ENCODE peak calls at places on chromosomes 7 and 10, in six cellular contexts. P is GM12865; T is dorsolateral prefrontal cortex; U is cardiac muscle cell; G is H1; A is CD8-positive, alpha-beta T cell. M is an unnamed sample.

GRCh38 chr10:35089641-35090161 is 440 bp downstream of the CUL2 start:
- DNase-seq in P (peak; percentile 58), T (no peak), U (peak; percentile 39), G (no peak), A (no peak), M (no peak)

GRCh38 chr10:43047288-43047970 is 29.4 kb upstream of the RET start:
- DNase-seq in P (no peak), T (peak; percentile 29), U (no peak), G (no peak), A (no peak), M (no peak)

GRCh38 chr10:64089648-64090047 is 568.4 kb downstream of the REEP3 start:
- DNase-seq in P (no peak), T (no peak), U (no peak), G (no peak), A (no peak), M (no peak)

GRCh38 chr10:113041841-113042745 is 92.0 kb downstream of the TCF7L2 start:
- DNase-seq in P (no peak), T (no peak), U (no peak), G (no peak), A (no peak), M (no peak)

GRCh38 chr7:6589151-6589828 is 531 bp upstream of the INTS15 start:
- DNase-seq in P (no peak), T (no peak), U (no peak), G (no peak), A (no peak), M (no peak)

GRCh38 chr10:101336382-101336781 is 17.6 kb upstream of the BTRC start:
- DNase-seq in P (no peak), T (no peak), U (no peak), G (no peak), A (no peak), M (no peak)

GRCh38 chr10:120437541-120437940 is 19.5 kb upstream of the PLPP4 start:
- DNase-seq in P (no peak), T (no peak), U (no peak), G (no peak), A (no peak), M (no peak)

GRCh38 chr7:113582471-113582870 is 336.3 kb downstream of the PPP1R3A start:
- DNase-seq in P (no peak), T (no peak), U (no peak), G (no peak), A (no peak), M (no peak)

GRCh38 chr7:105594034-105594433 is 12.7 kb upstream of the EFCAB10 start:
- DNase-seq in P (peak; percentile 43), T (no peak), U (no peak), G (peak; percentile 42), A (no peak), M (no peak)

GRCh38 chr7:155300641-155301452 is 3.2 kb downstream of the INSIG1 start:
- DNase-seq in P (no peak), T (no peak), U (no peak), G (no peak), A (no peak), M (no peak)

GRCh38 chr7:116653204-116653603 is 18.8 kb upstream of the MET start:
- DNase-seq in P (no peak), T (no peak), U (no peak), G (no peak), A (no peak), M (no peak)

GRCh38 chr7:88105231-88105630 is 114.6 kb downstream of the SRI start:
- DNase-seq in P (no peak), T (no peak), U (no peak), G (no peak), A (no peak), M (no peak)

GRCh38 chr10:87960230-87960629 is 96.8 kb downstream of the PTEN start:
- DNase-seq in P (no peak), T (no peak), U (no peak), G (no peak), A (no peak), M (no peak)

GRCh38 chr7:22666732-22667131 is 60.3 kb upstream of the IL6 start:
- DNase-seq in P (no peak), T (no peak), U (no peak), G (no peak), A (no peak), M (no peak)

GRCh38 chr7:44122529-44122928 is 819 bp downstream of the POLD2 start:
- DNase-seq in P (no peak), T (no peak), U (no peak), G (no peak), A (no peak), M (no peak)

GRCh38 chr7:139416405-139416804 is 56.7 kb downstream of the LUC7L2 start:
- DNase-seq in P (no peak), T (no peak), U (no peak), G (no peak), A (no peak), M (no peak)

GRCh38 chr7:139004321-139005075 is 23.3 kb upstream of the KIAA1549 start:
- DNase-seq in P (no peak), T (no peak), U (no peak), G (peak; percentile 22), A (no peak), M (no peak)

GRCh38 chr7:46811529-46811928 is 770.4 kb downstream of the TNS3 start:
- DNase-seq in P (no peak), T (no peak), U (no peak), G (no peak), A (no peak), M (no peak)

DNA sequence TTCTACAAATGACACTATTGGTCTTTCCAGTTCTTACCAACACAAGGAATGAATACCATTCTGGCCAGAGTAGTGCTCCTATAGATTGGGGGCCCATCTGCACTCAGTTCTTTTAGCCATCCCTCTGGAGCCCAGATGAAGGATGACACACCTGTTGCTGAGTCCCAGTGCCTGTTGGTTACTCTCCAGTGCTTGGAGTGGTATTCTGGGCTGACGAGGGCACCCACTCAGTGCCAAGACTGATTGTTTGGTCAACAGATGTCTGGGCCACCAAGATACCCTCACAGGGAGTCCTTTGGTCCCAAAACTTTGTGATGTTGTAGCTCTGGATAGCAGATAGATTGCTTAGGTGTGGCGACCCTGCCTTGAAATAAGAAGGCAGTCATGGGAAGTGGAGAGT is 23.7 kb upstream of the ITGA8 start:
- DNase-seq in P (no peak), T (no peak), U (no peak), G (no peak), A (no peak), M (no peak)
- TF ChIP-seq CTCF in P (no peak), T (no peak), U (no peak), G (no peak), A (no peak), M (no peak)

DNA sequence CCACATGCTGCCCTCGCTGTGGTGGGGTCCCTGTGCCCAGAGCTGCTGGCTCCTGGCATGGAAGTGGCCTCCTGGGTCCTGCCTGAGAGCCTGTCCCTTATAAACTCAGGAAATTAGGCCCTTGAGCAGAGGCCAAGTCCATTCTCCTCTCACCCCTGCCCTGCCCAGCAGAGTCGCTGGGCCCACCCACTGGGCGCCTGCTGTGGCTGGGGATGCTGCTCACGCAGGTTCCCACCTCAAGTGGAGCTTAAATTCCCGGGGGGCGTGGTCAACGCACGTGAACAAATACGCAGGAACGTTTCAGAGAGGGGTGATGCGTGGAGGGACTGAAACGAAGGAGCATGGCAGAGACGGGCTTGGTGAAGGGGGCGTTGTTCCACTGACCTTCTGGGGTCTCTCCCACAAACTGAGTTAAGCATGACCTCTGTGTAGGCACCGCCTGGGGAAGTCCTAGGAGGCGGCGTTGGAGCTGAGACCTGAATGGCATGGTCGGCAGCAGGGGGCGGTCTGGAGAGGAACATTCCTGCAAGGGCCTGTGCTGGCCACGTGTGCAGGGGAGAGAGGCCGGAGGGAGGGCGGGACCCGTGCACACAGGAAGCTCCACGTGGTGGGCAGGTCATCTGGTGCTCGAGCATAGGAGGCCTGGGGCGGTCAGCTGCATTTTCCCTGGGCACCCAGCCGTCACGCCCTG is 27.9 kb downstream of the FAM20C start:
- DNase-seq in P (no peak), T (no peak), U (peak; percentile 47), G (peak; percentile 73), A (no peak), M (peak; percentile 54)
- TF ChIP-seq CTCF in P (no peak), T (no peak), U (no peak), G (peak; percentile 50), A (no peak), M (peak; percentile 7)

DNA sequence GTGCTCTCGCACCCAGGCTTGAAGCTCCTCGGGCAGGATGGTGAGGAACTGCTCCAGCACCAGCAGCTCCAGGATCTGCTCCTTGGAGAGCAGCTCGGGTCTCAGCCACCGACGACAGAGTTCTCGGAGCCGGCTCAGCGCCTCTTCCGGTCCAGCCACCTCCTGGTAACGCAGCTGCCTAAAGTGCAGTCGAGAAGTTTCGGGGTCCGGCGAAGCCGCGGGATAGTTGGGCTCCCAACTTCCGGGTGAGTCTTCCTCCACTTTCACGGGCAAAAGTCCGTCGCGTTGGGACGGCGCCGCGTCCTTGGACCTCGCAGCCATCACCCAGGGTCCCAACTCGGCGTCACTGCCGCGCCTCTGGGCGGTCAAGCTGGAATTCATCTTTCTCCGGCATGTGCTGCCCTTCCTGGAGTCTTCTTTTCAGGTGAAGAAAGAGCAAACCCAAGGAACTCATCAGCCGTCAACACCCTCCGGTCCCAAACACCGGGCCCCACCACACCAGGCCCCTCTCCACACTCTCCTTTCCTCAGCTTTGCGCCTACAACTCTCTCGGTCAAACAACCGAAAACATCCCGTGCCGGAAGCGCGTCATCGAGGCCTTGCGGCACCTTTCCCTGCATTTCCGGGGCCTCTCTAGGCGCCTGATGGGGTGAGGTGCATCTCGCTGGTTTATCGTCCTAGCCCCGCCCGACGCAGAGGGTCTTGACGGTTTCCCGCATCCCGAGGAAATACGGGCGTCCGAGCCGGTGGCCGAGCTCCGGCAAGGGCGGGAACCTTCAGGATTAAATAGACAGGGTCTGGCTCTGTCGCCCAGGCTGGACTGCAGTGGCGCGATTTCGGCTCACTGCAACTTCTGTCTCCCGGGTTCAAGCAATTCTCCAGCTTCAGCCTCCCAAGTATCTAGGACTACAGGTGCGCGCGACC is at the start of gene ZNF394:
- DNase-seq in P (peak; percentile 94), T (peak; percentile 95), U (peak; percentile 94), G (peak; percentile 92), A (peak; percentile 86), M (peak; percentile 91)
- TF ChIP-seq CTCF in P (no peak), T (no peak), U (no peak), G (no peak), A (no peak), M (no peak)

GRCh38 chr10:22301193-22301592 is 15.0 kb upstream of the COMMD3 start:
- DNase-seq in P (no peak), T (no peak), U (no peak), G (no peak), A (no peak), M (no peak)
- TF ChIP-seq CTCF in P (peak; percentile 0), T (no peak), U (no peak), G (peak; percentile 16), A (no peak), M (no peak)

GRCh38 chr7:42103456-42103855 is 133.6 kb downstream of the GLI3 start:
- DNase-seq in P (no peak), T (no peak), U (no peak), G (no peak), A (no peak), M (no peak)
- TF ChIP-seq CTCF in P (no peak), T (no peak), U (no peak), G (no peak), A (no peak), M (no peak)

GRCh38 chr7:150466477-150466876 is 16.0 kb downstream of the GIMAP8 start:
- DNase-seq in P (no peak), T (no peak), U (no peak), G (no peak), A (no peak), M (no peak)
- TF ChIP-seq CTCF in P (no peak), T (no peak), U (no peak), G (no peak), A (no peak), M (no peak)